ENCODE peak calls at places on chromosome 15, in seven cellular contexts. R, Q, X, N, L, H and W are unnamed samples.

GRCh38 chr15:42140383-42141070 is 15.9 kb downstream of the PLA2G4F start:
- DNase-seq in R (no peak), Q (no peak), X (no peak), N (no peak), L (no peak), H (peak; percentile 8), W (no peak)

GRCh38 chr15:75232826-75233503 is 25.2 kb upstream of the GOLGA6C start:
- DNase-seq in R (no peak), Q (no peak), X (no peak), N (no peak), L (no peak), H (peak; percentile 5), W (no peak)

GRCh38 chr15:68228143-68228970 is 1.2 kb downstream of the CLN6 start:
- DNase-seq in R (peak; percentile 14), Q (no peak), X (peak; percentile 26), N (no peak), L (no peak), H (no peak), W (no peak)

GRCh38 chr15:73515520-73515919 is 72.6 kb downstream of the REC114 start:
- DNase-seq in R (no peak), Q (no peak), X (no peak), N (no peak), L (no peak), H (no peak), W (no peak)

GRCh38 chr15:22257047-22257667 is 176.8 kb downstream of the OR4M2 start:
- DNase-seq in R (no peak), Q (no peak), X (peak; percentile 92), N (no peak), L (no peak), H (no peak), W (no peak)

GRCh38 chr15:64045774-64046346 is 425 bp downstream of the DAPK2 start:
- DNase-seq in R (no peak), Q (no peak), X (no peak), N (peak; percentile 58), L (no peak), H (peak; percentile 27), W (no peak)

GRCh38 chr15:29920515-29920914 is 98.2 kb upstream of the TJP1 start:
- DNase-seq in R (peak; percentile 29), Q (no peak), X (peak; percentile 58), N (no peak), L (peak; percentile 68), H (peak; percentile 57), W (peak; percentile 48)

GRCh38 chr15:25510146-25510545 is 71.3 kb upstream of the UBE3A start:
- DNase-seq in R (no peak), Q (no peak), X (no peak), N (no peak), L (no peak), H (no peak), W (no peak)

GRCh38 chr15:40754574-40754882 is 526 bp downstream of the RMDN3 start:
- DNase-seq in R (no peak), Q (peak; percentile 39), X (no peak), N (no peak), L (no peak), H (no peak), W (no peak)

GRCh38 chr15:40755821-40756220 is 767 bp upstream of the RMDN3 start:
- DNase-seq in R (no peak), Q (no peak), X (no peak), N (no peak), L (no peak), H (no peak), W (no peak)

GRCh38 chr15:40756938-40757337 is 1.9 kb upstream of the RMDN3 start:
- DNase-seq in R (no peak), Q (no peak), X (no peak), N (no peak), L (no peak), H (no peak), W (no peak)

GRCh38 chr15:40751745-40752144 is 3.3 kb downstream of the RMDN3 start:
- DNase-seq in R (no peak), Q (no peak), X (no peak), N (no peak), L (no peak), H (no peak), W (no peak)

GRCh38 chr15:40754883-40755815 is at the start of gene RMDN3:
- DNase-seq in R (peak; percentile 85), Q (peak; percentile 95), X (peak; percentile 84), N (peak; percentile 94), L (peak; percentile 80), H (peak; percentile 94), W (peak; percentile 90)
- TF ChIP-seq CTCF in R (no peak), Q (no peak), X (no peak), N (no peak), L (no peak), H (no peak), W (no peak)

GRCh38 chr15:98854496-98854895 is 153.1 kb downstream of the PGPEP1L start:
- DNase-seq in R (no peak), Q (no peak), X (no peak), N (no peak), L (no peak), H (no peak), W (no peak)

GRCh38 chr15:98856540-98856907 is 151.1 kb downstream of the PGPEP1L start:
- DNase-seq in R (no peak), Q (no peak), X (peak; percentile 77), N (no peak), L (no peak), H (no peak), W (no peak)

GRCh38 chr15:98855815-98856539 is 151.6 kb downstream of the PGPEP1L start:
- DNase-seq in R (no peak), Q (no peak), X (peak; percentile 63), N (no peak), L (no peak), H (no peak), W (no peak)

GRCh38 chr15:98853593-98854420 is 153.8 kb downstream of the PGPEP1L start:
- DNase-seq in R (no peak), Q (peak; percentile 40), X (peak; percentile 87), N (no peak), L (no peak), H (no peak), W (no peak)

DNA sequence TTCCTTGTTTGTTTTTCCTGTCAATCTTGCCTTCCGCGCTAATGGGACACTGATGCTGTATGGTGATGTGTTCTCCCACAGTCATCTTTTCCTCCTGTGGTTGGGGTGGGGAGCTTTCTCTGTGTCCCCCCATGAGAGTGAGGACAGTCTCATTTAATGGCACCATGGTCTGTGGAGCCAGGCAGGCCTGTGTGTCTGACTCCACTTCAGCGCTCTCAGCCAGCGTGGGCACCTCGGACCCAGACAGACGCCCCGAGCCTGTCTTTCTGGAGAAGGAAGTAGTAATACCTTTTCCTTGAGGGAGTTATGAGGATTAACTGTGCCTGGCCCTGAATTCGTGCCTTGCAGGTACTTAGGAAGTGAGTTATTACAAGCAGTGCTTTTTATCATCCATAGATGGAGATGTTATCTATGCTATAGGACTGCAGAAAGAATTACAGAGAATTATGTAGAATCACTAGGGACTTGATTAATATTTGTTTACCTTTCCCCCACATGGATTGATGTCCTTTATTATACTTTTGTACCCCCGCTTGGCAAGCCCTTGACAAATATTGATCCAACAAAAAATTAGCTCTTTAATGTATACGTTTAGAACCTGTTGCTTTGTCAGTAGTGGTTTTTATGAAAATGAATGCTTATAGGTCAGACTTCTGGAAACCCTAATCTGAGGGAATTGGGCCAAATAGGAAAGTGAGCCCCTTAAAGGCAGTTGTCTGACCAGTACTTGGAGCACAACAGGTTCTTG is 152.4 kb downstream of the PGPEP1L start:
- DNase-seq in R (no peak), Q (no peak), X (peak; percentile 53), N (no peak), L (no peak), H (no peak), W (no peak)
- TF ChIP-seq CTCF in R (no peak), Q (no peak), X (no peak), N (no peak), L (no peak), H (no peak), W (no peak)

GRCh38 chr15:94671845-94672524 is 440.6 kb downstream of the MCTP2 start:
- DNase-seq in R (no peak), Q (peak; percentile 32), X (peak; percentile 9), N (no peak), L (no peak), H (no peak), W (no peak)
- TF ChIP-seq CTCF in R (no peak), Q (no peak), X (no peak), N (no peak), L (no peak), H (no peak), W (no peak)

GRCh38 chr15:98648654-98649537 is 557 bp downstream of the IGF1R start:
- DNase-seq in R (no peak), Q (peak; percentile 57), X (peak; percentile 71), N (peak; percentile 63), L (no peak), H (peak; percentile 54), W (peak; percentile 57)
- TF ChIP-seq CTCF in R (no peak), Q (no peak), X (peak; percentile 16), N (no peak), L (no peak), H (no peak), W (no peak)

DNA sequence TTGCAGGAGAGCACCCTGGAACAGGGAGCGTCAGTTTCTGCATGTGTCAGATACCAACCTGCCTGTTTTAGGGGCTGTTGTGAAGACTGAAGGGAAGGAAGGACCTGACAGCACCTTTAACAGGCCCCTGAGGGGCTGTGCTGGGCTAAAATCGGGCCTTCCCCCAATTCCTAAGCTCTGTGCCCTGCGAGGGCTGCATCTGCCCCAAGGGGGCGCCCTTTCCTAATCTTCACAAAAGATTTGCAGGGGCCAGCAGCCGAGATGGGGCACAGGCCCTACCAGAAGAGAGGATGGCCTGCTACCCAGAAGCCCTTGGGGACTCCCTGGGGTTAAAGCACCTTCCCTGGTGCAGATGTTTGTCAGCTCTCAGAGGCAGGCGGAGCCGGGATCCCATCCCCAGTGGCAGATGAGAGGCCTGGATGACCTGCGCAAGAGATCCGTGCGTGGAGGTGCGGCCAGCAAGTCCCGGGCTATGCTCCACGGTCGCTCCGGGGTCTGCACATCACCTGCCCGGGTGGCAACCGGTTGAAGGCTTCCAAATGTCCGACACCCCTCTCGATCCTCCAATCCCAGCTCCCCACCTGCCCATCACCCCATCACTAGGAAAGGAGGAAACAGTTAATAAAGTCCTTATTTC is 53.6 kb downstream of the RHCG start:
- DNase-seq in R (no peak), Q (peak; percentile 94), X (peak; percentile 68), N (no peak), L (peak; percentile 44), H (peak; percentile 84), W (peak; percentile 74)
- TF ChIP-seq CTCF in R (no peak), Q (peak; percentile 91), X (peak; percentile 84), N (no peak), L (peak; percentile 96), H (peak; percentile 72), W (peak; percentile 53)

GRCh38 chr15:70646169-70646568 is 117.2 kb downstream of the UACA start:
- DNase-seq in R (no peak), Q (no peak), X (no peak), N (no peak), L (no peak), H (no peak), W (no peak)
- TF ChIP-seq CTCF in R (no peak), Q (no peak), X (no peak), N (no peak), L (no peak), H (no peak), W (no peak)

GRCh38 chr15:93917181-93917580 is 314.2 kb upstream of the MCTP2 start:
- DNase-seq in R (no peak), Q (no peak), X (no peak), N (no peak), L (no peak), H (no peak), W (no peak)

GRCh38 chr15:93913871-93914270 is 317.5 kb upstream of the MCTP2 start:
- DNase-seq in R (no peak), Q (no peak), X (no peak), N (no peak), L (no peak), H (no peak), W (no peak)

GRCh38 chr15:93913310-93913709 is 318.1 kb upstream of the MCTP2 start:
- DNase-seq in R (no peak), Q (no peak), X (no peak), N (no peak), L (no peak), H (no peak), W (no peak)
- TF ChIP-seq CTCF in R (no peak), Q (no peak), X (no peak), N (no peak), L (no peak), H (no peak), W (no peak)